ENCODE peak calls at places on chromosomes 13 and 19, in five cellular contexts. T, G, M, U and N are unnamed samples.

GRCh38 chr19:13150919-13151604 is 851 bp downstream of the IER2 start:
- DNase-seq in U (peak), M (no peak), T (no peak), G (no peak), N (no peak)

GRCh38 chr19:55462722-55463121 is 1.3 kb upstream of the ISOC2 start:
- DNase-seq in M (no peak), G (no peak), T (no peak), U (no peak), N (no peak)

GRCh38 chr19:45952691-45953505 is 20.8 kb downstream of the NOVA2 start:
- DNase-seq in U (no peak), M (peak), T (peak), G (peak), N (peak)

GRCh38 chr13:111908981-111909380 is 158.0 kb upstream of the SOX1 start:
- DNase-seq in T (no peak), G (no peak), M (no peak), U (no peak), N (no peak)

GRCh38 chr19:18428837-18429674 is 8.9 kb downstream of the ISYNA1 start:
- DNase-seq in U (no peak), M (peak), T (peak), G (peak), N (peak)

GRCh38 chr19:13839938-13840750 is 36.8 kb upstream of the NANOS3 start:
- DNase-seq in G (peak), T (peak), U (peak), M (peak), N (no peak)

GRCh38 chr19:51810228-51810627 is 15.3 kb downstream of the FPR3 start:
- DNase-seq in T (no peak), M (no peak), U (no peak), G (peak), N (no peak)

GRCh38 chr19:8489591-8490394 is 12.6 kb downstream of the PRAM1 start:
- DNase-seq in M (no peak), U (peak), G (no peak), T (no peak), N (no peak)

GRCh38 chr13:52127783-52128702 is 830 bp downstream of the NEK5 start:
- DNase-seq in T (peak), M (peak), U (peak), G (peak), N (peak)

GRCh38 chr13:99654076-99654475 is 152.8 kb downstream of the TM9SF2 start:
- DNase-seq in T (no peak), M (no peak), U (no peak), G (no peak), N (no peak)

GRCh38 chr19:46992699-46993535 is 26.7 kb upstream of the NPAS1 start:
- DNase-seq in M (peak), U (no peak), G (no peak), T (no peak), N (no peak)

GRCh38 chr13:109919715-109920375 is 133.5 kb upstream of the IRS2 start:
- DNase-seq in G (peak), T (no peak), M (no peak), U (no peak), N (no peak)

GRCh38 chr13:72412481-72412880 is 314.9 kb downstream of the MZT1 start:
- DNase-seq in U (no peak), M (no peak), T (no peak), G (no peak), N (no peak)

GRCh38 chr19:6738726-6739389 is 622 bp upstream of the TRIP10 start:
- DNase-seq in T (no peak), U (peak), G (no peak), M (peak), N (no peak)

GRCh38 chr19:34925278-34925855 is 1.3 kb upstream of the ZNF30 start:
- DNase-seq in U (no peak), G (no peak), M (peak), T (no peak), N (no peak)

GRCh38 chr13:110233181-110233641 is 73.7 kb downstream of the COL4A1 start:
- DNase-seq in G (peak), T (no peak), M (peak), U (no peak), N (no peak)

GRCh38 chr19:29576043-29576442 is 30.0 kb upstream of the POP4 start:
- DNase-seq in U (no peak), T (no peak), M (no peak), G (no peak), N (no peak)

GRCh38 chr13:29484236-29484635 is 111.3 kb downstream of the SLC7A1 start:
- DNase-seq in M (no peak), U (no peak), G (no peak), T (peak), N (no peak)

GRCh38 chr19:55216461-55217198 is 7.3 kb upstream of the PTPRH start:
- DNase-seq in T (peak), G (peak), M (peak), U (peak), N (peak)

GRCh38 chr19:31270897-31271568 is 78.2 kb downstream of the TSHZ3 start:
- DNase-seq in T (no peak), G (peak), M (no peak), U (no peak), N (no peak)

GRCh38 chr13:44004881-44005280 is 125.2 kb downstream of the LACC1 start:
- DNase-seq in U (no peak), M (no peak), T (no peak), G (peak), N (no peak)

GRCh38 chr13:41246969-41247750 is 16.2 kb downstream of the MTRF1 start:
- DNase-seq in M (no peak), G (no peak), T (no peak), U (no peak), N (no peak)

GRCh38 chr13:106919638-106920037 is 351.7 kb upstream of the ARGLU1 start:
- DNase-seq in T (no peak), M (peak), G (no peak), U (no peak), N (no peak)

GRCh38 chr19:50173144-50173543 is 10.1 kb upstream of the IZUMO2 start:
- DNase-seq in M (no peak), U (no peak), T (no peak), G (no peak), N (no peak)

GRCh38 chr13:23159587-23160240 is 21.1 kb upstream of the SGCG start:
- DNase-seq in T (no peak), G (no peak), U (no peak), M (no peak), N (peak)

GRCh38 chr13:35930665-35931631 is 200.2 kb downstream of the DCLK1 start:
- DNase-seq in G (peak), T (no peak), U (no peak), M (no peak), N (peak)

GRCh38 chr13:114043421-114044053 is 69.7 kb upstream of the C13orf46 start:
- DNase-seq in G (peak), U (peak), M (no peak), T (no peak), N (no peak)

GRCh38 chr13:72062566-72062965 is 195.6 kb upstream of the DACH1 start:
- DNase-seq in T (no peak), U (no peak), G (no peak), M (peak), N (no peak)

GRCh38 chr13:61415749-61416148 is at the start of gene PCDH20:
- DNase-seq in U (no peak), M (no peak), G (no peak), T (no peak), N (no peak)

GRCh38 chr13:105920375-105920774 is 615.1 kb downstream of the EFNB2 start:
- DNase-seq in U (no peak), M (no peak), T (no peak), G (peak), N (no peak)

GRCh38 chr19:40403262-40403984 is 9.8 kb downstream of the PRX start:
- DNase-seq in M (peak), T (peak), U (peak), G (peak), N (peak)

GRCh38 chr19:2607712-2608601 is 94.5 kb downstream of the GNG7 start:
- DNase-seq in T (peak), M (no peak), G (no peak), U (no peak), N (peak)

GRCh38 chr19:17234911-17235617 is 9.0 kb downstream of the OCEL1 start:
- DNase-seq in T (peak), G (peak), U (peak), M (peak), N (peak)

GRCh38 chr13:97257800-97258799 is 36.0 kb downstream of the MBNL2 start:
- DNase-seq in U (peak), G (peak), M (peak), T (no peak), N (peak)

GRCh38 chr19:5880604-5881078 is 10.3 kb upstream of the FUT5 start:
- DNase-seq in U (peak), M (peak), G (peak), T (no peak), N (no peak)

GRCh38 chr13:99749627-99750026 is 221.9 kb downstream of the ZIC5 start:
- DNase-seq in G (no peak), U (no peak), M (no peak), T (no peak), N (no peak)

GRCh38 chr19:18233224-18233825 is 7.1 kb upstream of the PDE4C start:
- DNase-seq in M (peak), T (peak), G (peak), U (no peak), N (peak)

DNA sequence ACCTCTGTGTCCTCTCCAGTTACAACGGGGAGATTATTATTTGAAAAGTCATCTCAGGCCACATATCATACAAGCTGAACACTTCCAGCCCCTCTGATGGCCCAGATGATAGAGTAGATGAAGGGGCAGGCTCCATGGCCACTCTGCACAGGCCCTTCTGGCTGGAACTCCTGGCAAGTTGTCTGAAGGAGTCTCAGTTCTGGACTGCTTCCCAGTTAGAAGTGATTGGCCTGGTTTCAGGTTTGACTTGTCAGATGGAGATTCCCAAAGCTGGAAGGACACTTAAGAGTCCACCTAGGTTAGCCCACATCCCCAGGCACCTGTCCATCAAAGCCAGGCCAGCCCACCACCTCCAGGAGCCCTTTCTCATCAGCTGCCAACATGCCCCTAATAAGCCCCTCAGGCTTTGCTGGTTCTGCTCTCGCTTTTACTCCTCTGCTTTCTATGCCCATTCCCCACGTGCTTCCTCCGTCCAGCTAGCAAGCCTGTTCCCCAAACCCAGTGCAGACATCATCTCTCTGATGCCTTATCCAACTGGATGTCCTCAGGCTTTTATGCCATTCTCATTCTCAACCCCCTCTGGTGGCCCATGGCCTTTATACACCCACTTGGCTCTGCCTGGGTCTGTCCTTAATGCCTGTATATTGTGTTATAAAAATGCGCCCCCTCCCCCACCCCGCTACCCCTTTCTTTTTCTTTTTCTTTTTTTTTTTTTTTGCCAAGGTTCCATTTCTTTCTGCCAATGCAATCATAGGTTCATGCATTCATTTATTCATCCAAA is 56.5 kb downstream of the HSPH1 start:
- DNase-seq in U (no peak), T (no peak), G (peak), M (no peak), N (no peak)
- TF ChIP-seq CTCF in U (no peak), T (no peak), G (no peak), M (no peak), N (no peak)

GRCh38 chr13:60379837-60380236 is 17.2 kb upstream of the TDRD3 start:
- DNase-seq in U (no peak), T (no peak), M (no peak), G (no peak), N (no peak)
- TF ChIP-seq CTCF in U (no peak), T (no peak), M (no peak), G (peak), N (no peak)

DNA sequence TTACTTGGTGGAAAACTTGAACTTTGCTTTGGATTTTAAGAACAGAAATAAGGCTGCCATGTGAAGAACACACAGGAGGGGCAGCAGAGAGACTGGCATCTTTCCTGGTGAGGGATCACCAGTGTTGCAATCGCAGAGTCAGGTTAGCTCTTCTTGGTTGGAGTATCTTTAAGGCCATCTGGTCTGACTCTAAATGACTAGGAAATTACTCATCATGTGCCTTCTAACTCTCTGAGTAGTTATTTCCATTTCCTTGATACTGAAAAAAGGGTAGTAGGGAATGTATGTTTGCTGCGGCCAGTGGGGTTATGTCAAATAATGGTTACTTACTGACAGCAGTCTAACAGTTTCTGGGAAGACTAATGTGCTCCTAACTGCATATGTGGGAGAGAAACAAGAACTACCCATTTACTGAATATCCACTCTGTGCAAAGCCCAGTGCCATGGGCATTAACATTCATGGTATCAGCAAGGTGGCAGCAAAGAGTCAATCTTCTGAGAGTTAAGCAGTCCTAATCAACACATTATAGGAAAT is 122.1 kb downstream of the COG6 start:
- DNase-seq in M (no peak), G (peak), T (no peak), U (no peak), N (no peak)
- TF ChIP-seq CTCF in M (no peak), G (peak), T (no peak), U (no peak), N (peak)

DNA sequence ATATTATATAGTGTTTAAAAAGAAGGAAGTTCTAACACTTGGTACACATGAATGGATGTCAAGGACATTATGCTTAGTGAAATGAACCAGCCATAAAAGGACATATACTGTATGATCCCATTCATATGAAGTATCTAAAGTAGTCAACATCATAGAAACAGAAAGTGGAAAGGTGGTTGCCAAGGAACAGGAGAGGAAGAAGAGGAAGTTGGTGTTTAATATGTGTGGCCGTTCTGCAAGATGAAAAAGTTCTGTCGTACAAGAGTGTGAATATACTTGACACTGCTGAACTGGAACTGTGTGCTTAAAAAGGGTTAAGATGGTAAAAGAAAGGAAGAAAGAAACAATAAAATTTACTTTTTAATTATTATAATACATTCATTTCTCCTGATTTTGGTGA is 33.1 kb upstream of the C1QTNF9 start:
- DNase-seq in T (peak), U (no peak), M (no peak), G (no peak), N (no peak)
- TF ChIP-seq CTCF in T (no peak), U (no peak), M (no peak), G (no peak), N (no peak)

DNA sequence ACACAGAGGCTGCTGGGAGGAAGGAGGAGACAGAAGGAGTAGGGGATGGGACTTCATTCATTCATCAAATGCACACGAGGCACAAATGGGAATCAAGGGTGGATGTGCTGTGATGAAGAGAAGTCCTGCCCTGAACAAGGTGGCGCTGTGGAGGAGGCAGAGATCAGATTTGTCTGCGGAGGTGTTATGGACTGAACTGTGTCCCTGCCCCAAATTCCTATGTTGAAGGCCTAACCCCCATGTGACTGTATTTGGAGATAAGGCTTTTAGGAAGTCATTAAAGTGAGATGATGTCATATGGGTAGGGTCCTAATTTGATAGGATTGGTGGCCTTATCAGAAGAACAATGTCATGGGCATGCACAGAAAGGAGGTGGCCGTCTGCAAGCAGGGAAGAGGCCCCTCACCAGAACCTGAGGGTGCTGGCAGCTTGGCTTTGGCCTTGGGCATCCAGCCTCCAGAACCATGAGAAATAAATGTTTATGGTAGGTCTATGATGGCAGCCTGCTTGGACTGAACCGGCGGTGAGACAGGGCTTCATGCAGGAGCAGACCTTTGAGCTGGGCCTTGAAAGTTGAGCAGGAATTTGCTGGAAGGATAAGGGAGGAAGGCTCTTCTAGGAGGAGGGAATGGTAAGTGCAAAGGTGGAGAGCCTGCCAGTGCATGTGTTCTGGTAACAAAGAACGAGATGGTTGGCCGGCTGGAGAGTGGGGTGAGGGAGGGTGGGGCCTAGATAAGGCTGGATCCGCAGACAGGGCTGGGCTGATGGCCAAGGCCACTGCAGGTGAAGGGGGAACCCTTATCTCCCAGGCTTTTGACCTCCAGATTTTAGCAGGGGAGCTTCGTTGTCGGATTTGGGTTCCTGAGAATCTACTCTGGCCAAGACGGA is 2.7 kb upstream of the CEBPA start:
- DNase-seq in G (no peak), M (no peak), U (no peak), T (no peak), N (no peak)
- TF ChIP-seq CTCF in G (no peak), M (no peak), U (no peak), T (no peak), N (no peak)

DNA sequence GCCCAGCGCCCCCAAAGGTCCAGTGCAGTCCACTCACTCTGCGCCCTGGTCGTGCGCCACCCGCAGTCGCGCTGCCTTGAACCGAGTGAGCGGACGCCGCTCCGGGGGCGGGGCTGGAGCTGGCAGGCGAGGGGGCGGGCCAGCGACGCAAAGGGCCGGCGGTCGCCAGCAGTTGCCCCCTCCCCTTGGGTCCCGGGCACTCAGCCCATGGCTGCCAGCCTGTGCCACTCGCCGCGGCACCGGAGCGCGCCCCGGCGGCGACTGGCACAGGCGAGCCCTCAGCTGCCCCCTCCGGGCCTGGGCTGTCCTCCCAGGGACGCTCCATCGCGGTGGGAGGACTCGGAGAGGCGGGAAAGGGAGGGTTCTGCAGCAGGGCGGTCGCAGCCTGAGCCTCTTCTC is at the start of gene S1PR5:
- DNase-seq in M (peak), U (no peak), G (no peak), T (no peak), N (no peak)
- TF ChIP-seq CTCF in M (no peak), U (no peak), G (no peak), T (no peak), N (no peak)

GRCh38 chr19:1605236-1606137 is at the start of gene UQCR11:
- DNase-seq in M (peak), U (peak), G (peak), T (peak), N (peak)
- TF ChIP-seq CTCF in M (peak), U (peak), G (peak), T (peak), N (peak)